ENCODE peak calls at places on chromosomes 3 and 15, in six cellular contexts. One of them, this sample, is unnamed.

GRCh38 chr15:93217343-93217742 is 128.3 kb upstream of the RGMA start:
- DNase-seq in mesendoderm: peak; percentile 36
- DNase-seq in neuronal stem cell: no peak
- DNase-seq in mesenchymal stem cell: no peak
- DNase-seq in H1: no peak
- DNase-seq in IMR-90: no peak
- DNase-seq in this sample: no peak

GRCh38 chr3:131960324-131960723 is 74.5 kb downstream of the CPNE4 start:
- DNase-seq in H1: no peak
- DNase-seq in neuronal stem cell: no peak
- DNase-seq in mesendoderm: no peak
- DNase-seq in IMR-90: peak; percentile 15
- DNase-seq in mesenchymal stem cell: no peak
- DNase-seq in this sample: no peak

GRCh38 chr15:40354408-40355171 is 3.4 kb upstream of the DISP2 start:
- DNase-seq in neuronal stem cell: no peak
- DNase-seq in mesenchymal stem cell: peak; percentile 48
- DNase-seq in mesendoderm: peak; percentile 60
- DNase-seq in IMR-90: peak; percentile 39
- DNase-seq in H1: no peak
- DNase-seq in this sample: peak; percentile 71

GRCh38 chr3:197718904-197719303 is 17.8 kb downstream of the RUBCN start:
- DNase-seq in mesenchymal stem cell: peak; percentile 86
- DNase-seq in IMR-90: peak; percentile 96
- DNase-seq in H1: no peak
- DNase-seq in mesendoderm: peak; percentile 78
- DNase-seq in neuronal stem cell: no peak
- DNase-seq in this sample: no peak

GRCh38 chr3:114093596-114093995 is 37.1 kb downstream of the QTRT2 start:
- DNase-seq in mesendoderm: no peak
- DNase-seq in H1: no peak
- DNase-seq in IMR-90: peak; percentile 89
- DNase-seq in mesenchymal stem cell: peak; percentile 54
- DNase-seq in neuronal stem cell: no peak
- DNase-seq in this sample: no peak

GRCh38 chr15:34600920-34601319 is 17.5 kb upstream of the GOLGA8B start:
- DNase-seq in neuronal stem cell: no peak
- DNase-seq in IMR-90: no peak
- DNase-seq in mesenchymal stem cell: no peak
- DNase-seq in H1: no peak
- DNase-seq in mesendoderm: no peak
- DNase-seq in this sample: no peak

GRCh38 chr3:122427857-122428471 is 12.1 kb upstream of the WDR5B start:
- DNase-seq in IMR-90: no peak
- DNase-seq in H1: no peak
- DNase-seq in mesenchymal stem cell: no peak
- DNase-seq in neuronal stem cell: no peak
- DNase-seq in mesendoderm: no peak
- DNase-seq in this sample: no peak

GRCh38 chr3:19487386-19487785 is 339.1 kb downstream of the KCNH8 start:
- DNase-seq in neuronal stem cell: no peak
- DNase-seq in IMR-90: no peak
- DNase-seq in mesendoderm: no peak
- DNase-seq in H1: no peak
- DNase-seq in mesenchymal stem cell: no peak
- DNase-seq in this sample: no peak

GRCh38 chr3:4834403-4834866 is 144.8 kb upstream of the BHLHE40 start:
- DNase-seq in neuronal stem cell: no peak
- DNase-seq in mesendoderm: no peak
- DNase-seq in IMR-90: peak; percentile 17
- DNase-seq in mesenchymal stem cell: peak; percentile 62
- DNase-seq in H1: no peak
- DNase-seq in this sample: no peak

GRCh38 chr3:158769519-158770253 is 32.2 kb upstream of the MFSD1 start:
- DNase-seq in neuronal stem cell: no peak
- DNase-seq in mesenchymal stem cell: peak; percentile 27
- DNase-seq in IMR-90: no peak
- DNase-seq in mesendoderm: no peak
- DNase-seq in H1: no peak
- DNase-seq in this sample: no peak

GRCh38 chr3:77071806-77072205 is 31.9 kb downstream of the ROBO2 start:
- DNase-seq in neuronal stem cell: no peak
- DNase-seq in mesenchymal stem cell: no peak
- DNase-seq in mesendoderm: no peak
- DNase-seq in H1: no peak
- DNase-seq in IMR-90: no peak
- DNase-seq in this sample: no peak

GRCh38 chr3:169356284-169356955 is 307.1 kb downstream of the MECOM start:
- DNase-seq in neuronal stem cell: peak; percentile 37
- DNase-seq in H1: no peak
- DNase-seq in mesendoderm: no peak
- DNase-seq in IMR-90: no peak
- DNase-seq in mesenchymal stem cell: no peak
- DNase-seq in this sample: no peak

GRCh38 chr3:133943639-133944131 is 48.0 kb upstream of the RAB6B start:
- DNase-seq in mesenchymal stem cell: peak; percentile 84
- DNase-seq in IMR-90: peak; percentile 98
- DNase-seq in neuronal stem cell: no peak
- DNase-seq in mesendoderm: no peak
- DNase-seq in H1: no peak
- DNase-seq in this sample: peak; percentile 4

GRCh38 chr3:192409838-192410683 is 317.3 kb downstream of the FGF12 start:
- DNase-seq in mesendoderm: peak; percentile 77
- DNase-seq in H1: no peak
- DNase-seq in mesenchymal stem cell: peak; percentile 20
- DNase-seq in IMR-90: no peak
- DNase-seq in neuronal stem cell: peak; percentile 43
- DNase-seq in this sample: peak; percentile 62

GRCh38 chr3:108124337-108125150 is 33.7 kb upstream of the CD47 start:
- DNase-seq in neuronal stem cell: no peak
- DNase-seq in H1: no peak
- DNase-seq in IMR-90: no peak
- DNase-seq in mesendoderm: peak; percentile 60
- DNase-seq in mesenchymal stem cell: no peak
- DNase-seq in this sample: no peak

GRCh38 chr15:83106994-83107840 is at the start of gene TM6SF1:
- DNase-seq in neuronal stem cell: no peak
- DNase-seq in H1: no peak
- DNase-seq in mesenchymal stem cell: no peak
- DNase-seq in IMR-90: no peak
- DNase-seq in mesendoderm: peak; percentile 48
- DNase-seq in this sample: peak; percentile 39

GRCh38 chr3:170324962-170325361 is 32.6 kb upstream of the SKIL start:
- DNase-seq in H1: no peak
- DNase-seq in mesenchymal stem cell: no peak
- DNase-seq in IMR-90: no peak
- DNase-seq in mesendoderm: peak; percentile 22
- DNase-seq in neuronal stem cell: no peak
- DNase-seq in this sample: peak; percentile 39

GRCh38 chr3:154105218-154105975 is 15.8 kb upstream of the ARHGEF26 start:
- DNase-seq in H1: no peak
- DNase-seq in mesenchymal stem cell: no peak
- DNase-seq in IMR-90: peak; percentile 3
- DNase-seq in mesendoderm: no peak
- DNase-seq in neuronal stem cell: no peak
- DNase-seq in this sample: no peak

GRCh38 chr3:192915724-192916123 is 1.9 kb downstream of the MB21D2 start:
- DNase-seq in IMR-90: peak; percentile 36
- DNase-seq in mesendoderm: no peak
- DNase-seq in H1: no peak
- DNase-seq in neuronal stem cell: no peak
- DNase-seq in mesenchymal stem cell: peak; percentile 54
- DNase-seq in this sample: no peak

GRCh38 chr3:122992628-122993570 is 34.7 kb downstream of the SEMA5B start:
- DNase-seq in H1: no peak
- DNase-seq in IMR-90: no peak
- DNase-seq in mesenchymal stem cell: no peak
- DNase-seq in mesendoderm: no peak
- DNase-seq in neuronal stem cell: no peak
- DNase-seq in this sample: no peak

GRCh38 chr3:126903521-126903920 is 79.4 kb upstream of the PLXNA1 start:
- DNase-seq in H1: no peak
- DNase-seq in neuronal stem cell: no peak
- DNase-seq in IMR-90: no peak
- DNase-seq in mesendoderm: no peak
- DNase-seq in mesenchymal stem cell: no peak
- DNase-seq in this sample: no peak

GRCh38 chr3:98449606-98450193 is 13.3 kb upstream of the OR5K1 start:
- DNase-seq in IMR-90: no peak
- DNase-seq in mesendoderm: no peak
- DNase-seq in H1: no peak
- DNase-seq in mesenchymal stem cell: no peak
- DNase-seq in neuronal stem cell: no peak
- DNase-seq in this sample: no peak

GRCh38 chr3:47365213-47366153 is 15.3 kb upstream of the PTPN23 start:
- DNase-seq in H1: no peak
- DNase-seq in mesendoderm: no peak
- DNase-seq in mesenchymal stem cell: no peak
- DNase-seq in IMR-90: peak; percentile 76
- DNase-seq in neuronal stem cell: no peak
- DNase-seq in this sample: no peak

DNA sequence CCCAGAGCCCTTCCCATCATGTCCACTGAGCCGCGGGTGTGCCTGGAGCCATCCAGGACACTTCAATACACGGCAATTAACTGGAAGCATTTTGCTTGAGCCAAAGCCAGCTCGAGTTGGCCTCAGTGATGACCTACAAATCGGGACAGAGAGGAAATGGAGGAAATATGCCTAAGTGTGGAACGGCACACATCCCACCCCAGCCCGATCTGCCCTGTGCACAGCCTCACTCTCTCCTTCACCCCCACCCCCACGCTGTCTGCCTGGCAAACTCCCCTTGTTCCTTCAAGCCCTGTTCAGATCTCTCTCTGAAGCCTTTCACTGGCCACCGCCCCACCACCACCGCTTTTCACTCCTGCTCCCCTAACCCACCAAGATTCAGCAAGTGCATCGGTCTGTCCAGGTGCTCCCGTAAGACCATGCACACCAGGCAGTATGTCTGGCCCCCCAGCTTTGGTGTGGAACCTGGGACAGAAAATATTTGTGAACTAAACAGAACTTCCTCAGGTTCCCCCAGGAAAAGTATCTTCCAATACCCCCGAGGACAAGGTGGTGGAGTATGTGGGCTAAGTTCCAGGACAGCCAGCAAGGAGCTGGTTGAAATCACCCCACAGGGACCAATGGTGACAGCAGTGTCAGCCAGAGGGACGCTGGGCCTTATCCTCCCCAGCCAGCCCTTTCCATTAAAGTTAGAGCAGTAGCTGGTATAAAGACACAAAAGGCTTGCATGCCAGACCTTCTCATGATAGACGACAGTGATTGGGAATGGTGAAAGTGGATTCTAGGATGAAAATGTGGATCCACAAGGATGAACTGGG is 83.7 kb downstream of the VGLL4 start:
- DNase-seq in IMR-90: no peak
- DNase-seq in H1: no peak
- DNase-seq in mesendoderm: no peak
- DNase-seq in neuronal stem cell: no peak
- DNase-seq in mesenchymal stem cell: no peak
- DNase-seq in this sample: no peak
- H2BK15ac ChIP-seq in IMR-90: no peak overlapping the region
- H2BK15ac ChIP-seq in H1: no peak overlapping the region
- H2BK15ac ChIP-seq in mesendoderm: no peak overlapping the region
- H2BK15ac ChIP-seq in neuronal stem cell: no peak overlapping the region
- H2BK15ac ChIP-seq in mesenchymal stem cell: peak overlapping the region; percentile 45
- H2BK15ac ChIP-seq in this sample: no peak overlapping the region

GRCh38 chr15:38128389-38128788 is 124.2 kb upstream of the SPRED1 start:
- DNase-seq in neuronal stem cell: no peak
- DNase-seq in mesenchymal stem cell: peak; percentile 46
- DNase-seq in mesendoderm: no peak
- DNase-seq in H1: no peak
- DNase-seq in IMR-90: peak; percentile 8
- DNase-seq in this sample: no peak
- H2BK15ac ChIP-seq in neuronal stem cell: no peak overlapping the region
- H2BK15ac ChIP-seq in mesenchymal stem cell: no peak overlapping the region
- H2BK15ac ChIP-seq in mesendoderm: no peak overlapping the region
- H2BK15ac ChIP-seq in H1: no peak overlapping the region
- H2BK15ac ChIP-seq in IMR-90: no peak overlapping the region
- H2BK15ac ChIP-seq in this sample: no peak overlapping the region

GRCh38 chr15:97972366-97972765 is 11.9 kb downstream of the ARRDC4 start:
- DNase-seq in H1: no peak
- DNase-seq in IMR-90: no peak
- DNase-seq in neuronal stem cell: no peak
- DNase-seq in mesendoderm: no peak
- DNase-seq in mesenchymal stem cell: no peak
- DNase-seq in this sample: no peak

GRCh38 chr15:97966924-97967620 is 6.6 kb downstream of the ARRDC4 start:
- DNase-seq in neuronal stem cell: no peak
- DNase-seq in mesendoderm: no peak
- DNase-seq in IMR-90: no peak
- DNase-seq in H1: no peak
- DNase-seq in mesenchymal stem cell: no peak
- DNase-seq in this sample: no peak

GRCh38 chr15:97963779-97964178 is 3.3 kb downstream of the ARRDC4 start:
- DNase-seq in H1: no peak
- DNase-seq in mesendoderm: no peak
- DNase-seq in IMR-90: no peak
- DNase-seq in mesenchymal stem cell: no peak
- DNase-seq in neuronal stem cell: no peak
- DNase-seq in this sample: no peak

DNA sequence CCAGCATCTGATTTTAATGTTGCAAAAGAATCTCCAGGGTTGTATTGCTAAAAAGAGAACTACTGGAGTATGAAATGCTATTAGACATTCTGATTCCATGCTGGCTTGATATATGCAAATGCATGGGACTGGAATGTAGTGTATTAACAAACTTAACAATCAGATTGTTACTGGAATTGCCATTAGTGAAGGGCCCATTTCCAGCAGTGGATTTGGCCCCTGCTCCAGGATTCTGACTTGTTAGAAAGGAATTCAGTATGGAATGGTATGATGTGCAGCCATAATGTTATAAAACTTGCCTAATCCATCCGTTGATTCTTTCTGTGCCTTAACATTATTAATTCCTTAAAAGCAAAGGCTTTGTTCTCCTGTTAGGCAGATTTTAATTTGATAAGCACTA is 7.9 kb downstream of the ARRDC4 start:
- DNase-seq in neuronal stem cell: no peak
- DNase-seq in mesendoderm: no peak
- DNase-seq in H1: no peak
- DNase-seq in mesenchymal stem cell: peak; percentile 27
- DNase-seq in IMR-90: peak; percentile 90
- DNase-seq in this sample: no peak
- H2BK15ac ChIP-seq in neuronal stem cell: no peak overlapping the region
- H2BK15ac ChIP-seq in mesendoderm: no peak overlapping the region
- H2BK15ac ChIP-seq in H1: no peak overlapping the region
- H2BK15ac ChIP-seq in mesenchymal stem cell: no peak overlapping the region
- H2BK15ac ChIP-seq in IMR-90: no peak overlapping the region
- H2BK15ac ChIP-seq in this sample: no peak overlapping the region

DNA sequence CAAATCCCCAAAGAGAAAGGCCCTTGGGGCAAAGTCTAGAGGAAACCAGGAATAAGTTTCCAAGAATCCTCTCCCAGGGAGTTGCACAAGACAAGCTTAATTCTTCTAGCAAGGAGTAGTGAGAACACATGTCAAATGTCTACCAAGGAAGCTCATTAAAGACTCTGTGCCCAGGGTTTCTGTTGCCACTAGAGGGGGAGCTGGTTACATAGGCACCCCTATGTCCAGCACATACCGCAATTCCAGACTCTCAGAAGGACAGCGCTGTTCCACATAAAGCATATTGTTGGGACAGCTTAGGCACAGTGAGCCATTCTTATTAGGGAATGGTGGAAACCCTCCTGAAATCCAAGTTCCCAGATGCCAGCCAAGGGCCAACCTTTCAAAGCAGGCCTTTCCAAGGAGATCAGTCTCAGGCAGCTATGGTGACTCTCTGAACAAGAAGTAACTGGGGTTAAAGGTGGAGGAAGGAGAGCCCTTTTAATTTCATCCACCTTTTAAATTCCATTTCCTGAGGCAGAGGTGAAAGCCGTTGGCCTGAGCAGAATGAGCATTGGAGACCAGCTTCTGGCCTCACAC is 194.1 kb downstream of the UACA start:
- DNase-seq in H1: no peak
- DNase-seq in IMR-90: peak; percentile 71
- DNase-seq in neuronal stem cell: no peak
- DNase-seq in mesenchymal stem cell: peak; percentile 62
- DNase-seq in mesendoderm: peak; percentile 48
- DNase-seq in this sample: peak; percentile 32
- H2BK15ac ChIP-seq in H1: no peak overlapping the region
- H2BK15ac ChIP-seq in IMR-90: no peak overlapping the region
- H2BK15ac ChIP-seq in neuronal stem cell: no peak overlapping the region
- H2BK15ac ChIP-seq in mesenchymal stem cell: no peak overlapping the region
- H2BK15ac ChIP-seq in mesendoderm: no peak overlapping the region
- H2BK15ac ChIP-seq in this sample: no peak overlapping the region